ENCODE peak calls at places on chromosomes 13 and 19, in ten cellular contexts. F is mesenchymal stem cell; X is mucosa of descending colon; N is heart right ventricle; M is stimulated activated CD4-positive, alpha-beta T cell treated with anti-CD3 and anti-CD28 coated beads, Interleukin-12 subunit alpha, Interleukin-12 subunit beta, amount 100 ng/mL, for 48 hours; O is A549; V is EH; G is NCI-H460; C is midbrain; B is NCI-H1105. Q is an unnamed sample.

GRCh38 chr19:35139618-35139943 is 957 bp downstream of the FXYD1 start:
- DNase-seq in C (no peak), V (no peak), O (no peak), G (no peak), X (no peak), F (no peak), B (no peak), N (no peak), M (no peak), Q (no peak)

GRCh38 chr13:46698910-46699460 is 98.0 kb downstream of the ESD start:
- DNase-seq in C (no peak), O (no peak), V (peak), F (peak), N (no peak), G (no peak), B (no peak), X (no peak), M (no peak), Q (no peak)

GRCh38 chr19:33438016-33438671 is 64.6 kb downstream of the CEBPG start:
- DNase-seq in M (no peak), X (peak), B (no peak), O (no peak), G (no peak), F (no peak), V (peak), N (peak), C (peak), Q (peak)

GRCh38 chr19:821228-821975 is at the start of gene PLPPR3:
- DNase-seq in G (no peak), B (no peak), N (no peak), M (no peak), F (no peak), C (no peak), O (no peak), V (no peak), X (no peak), Q (no peak)

GRCh38 chr13:94813920-94814500 is 101.7 kb upstream of the SOX21 start:
- DNase-seq in C (no peak), V (no peak), O (no peak), X (no peak), M (no peak), B (no peak), N (no peak), F (no peak), G (no peak), Q (no peak)

GRCh38 chr13:112522578-112522977 is 65.4 kb downstream of the TUBGCP3 start:
- DNase-seq in M (no peak), G (no peak), O (no peak), V (peak), X (no peak), C (no peak), B (no peak), F (peak), N (no peak), Q (peak)

GRCh38 chr13:84417426-84417825 is 535.2 kb upstream of the SLITRK1 start:
- DNase-seq in M (no peak), C (no peak), O (no peak), X (no peak), B (no peak), N (no peak), G (no peak), V (peak), F (no peak), Q (no peak)

GRCh38 chr19:15367439-15367838 is 12.1 kb downstream of the AKAP8 start:
- DNase-seq in N (peak), C (no peak), V (no peak), F (peak), M (no peak), O (no peak), G (no peak), X (no peak), B (no peak), Q (no peak)

GRCh38 chr19:33554821-33555220 is 33.2 kb upstream of the PEPD start:
- DNase-seq in B (no peak), M (no peak), X (no peak), F (no peak), C (no peak), N (no peak), O (no peak), V (no peak), G (no peak), Q (no peak)

GRCh38 chr19:16062789-16063188 is 13.5 kb upstream of the TPM4 start:
- DNase-seq in G (no peak), X (peak), O (no peak), F (peak), C (no peak), M (no peak), V (peak), B (peak), N (peak), Q (no peak)

GRCh38 chr13:51502206-51502651 is 49.4 kb upstream of the INTS6 start:
- DNase-seq in V (peak), X (no peak), B (no peak), M (peak), O (no peak), G (no peak), C (no peak), N (no peak), F (peak), Q (no peak)

GRCh38 chr13:109547942-109548860 is 238.2 kb downstream of the IRS2 start:
- DNase-seq in G (peak), V (no peak), X (no peak), N (no peak), F (no peak), C (no peak), M (no peak), B (no peak), O (no peak), Q (no peak)

GRCh38 chr19:49092686-49093085 is 7.4 kb downstream of the SNRNP70 start:
- DNase-seq in V (no peak), X (no peak), N (no peak), M (no peak), G (no peak), B (no peak), C (no peak), O (no peak), F (no peak), Q (no peak)

GRCh38 chr13:56317839-56318238 is 822.9 kb upstream of the PRR20A start:
- DNase-seq in C (no peak), V (no peak), F (no peak), M (no peak), O (no peak), G (no peak), X (no peak), B (no peak), N (no peak), Q (no peak)

GRCh38 chr19:48512504-48513288 is 1.1 kb upstream of the LMTK3 start:
- DNase-seq in M (no peak), O (no peak), N (no peak), F (no peak), C (peak), B (no peak), X (no peak), G (no peak), V (no peak), Q (no peak)